ENCODE peak calls at places on chromosomes 2 and 18, in six cellular contexts. M is tibial artery; U is AG09319; X is DND-41; D is CD4-positive, alpha-beta T cell; W is AG04450. L is an unnamed sample.

GRCh38 chr2:219766658-219767057 is 139.2 kb downstream of the SLC4A3 start:
- DNase-seq in M (no peak), U (no peak), X (no peak), D (no peak), W (no peak), L (no peak)

GRCh38 chr2:174493549-174494331 is 6.9 kb upstream of the GPR155 start:
- DNase-seq in M (no peak), U (no peak), X (peak; percentile 27), D (no peak), W (no peak), L (no peak)

GRCh38 chr2:20649586-20650375 is 1.1 kb downstream of the HS1BP3 start:
- DNase-seq in M (no peak), U (no peak), X (no peak), D (no peak), W (no peak), L (no peak)

GRCh38 chr18:6878881-6879280 is 149.4 kb downstream of the ARHGAP28 start:
- DNase-seq in M (no peak), U (no peak), X (no peak), D (no peak), W (no peak), L (no peak)

GRCh38 chr2:146661494-146662096 is 1183.2 kb upstream of the ACVR2A start:
- DNase-seq in M (no peak), U (peak; percentile 22), X (no peak), D (no peak), W (peak; percentile 16), L (no peak)

GRCh38 chr2:180618570-180618969 is 361.8 kb upstream of the UBE2E3 start:
- DNase-seq in M (no peak), U (peak; percentile 73), X (no peak), D (no peak), W (no peak), L (no peak)

GRCh38 chr2:231707625-231708049 is 688 bp upstream of the PTMA start:
- DNase-seq in M (no peak), U (no peak), X (no peak), D (no peak), W (no peak), L (peak; percentile 66)

GRCh38 chr18:22674300-22674699 is 256.6 kb upstream of the CTAGE1 start:
- DNase-seq in M (no peak), U (peak; percentile 51), X (no peak), D (no peak), W (peak; percentile 63), L (no peak)

GRCh38 chr18:7458873-7459272 is 108.2 kb upstream of the PTPRM start:
- DNase-seq in M (no peak), U (no peak), X (no peak), D (no peak), W (no peak), L (no peak)

GRCh38 chr18:79884296-79884962 is 67.0 kb downstream of the SLC66A2 start:
- DNase-seq in M (no peak), U (no peak), X (no peak), D (no peak), W (no peak), L (no peak)

GRCh38 chr18:9750606-9751304 is 42.7 kb downstream of the RAB31 start:
- DNase-seq in M (no peak), U (no peak), X (no peak), D (no peak), W (no peak), L (no peak)

GRCh38 chr2:12416600-12416999 is 300.1 kb upstream of the TRIB2 start:
- DNase-seq in M (peak; percentile 35), U (peak; percentile 52), X (peak; percentile 45), D (peak; percentile 44), W (no peak), L (no peak)

GRCh38 chr2:100416939-100417744 is at the start of gene CHST10:
- DNase-seq in M (no peak), U (no peak), X (peak; percentile 84), D (peak; percentile 0), W (no peak), L (peak; percentile 86)

GRCh38 chr2:137190411-137191190 is 425.3 kb downstream of the THSD7B start:
- DNase-seq in M (no peak), U (no peak), X (no peak), D (no peak), W (no peak), L (no peak)

GRCh38 chr18:48321121-48321520 is 88.1 kb downstream of the ZBTB7C start:
- DNase-seq in M (no peak), U (no peak), X (no peak), D (no peak), W (no peak), L (no peak)

GRCh38 chr2:112486895-112487294 is 4.9 kb downstream of the TTL start:
- DNase-seq in M (no peak), U (no peak), X (no peak), D (no peak), W (no peak), L (no peak)

GRCh38 chr2:127408004-127408806 is 10.0 kb upstream of the PROC start:
- DNase-seq in M (peak; percentile 88), U (peak; percentile 72), X (peak; percentile 95), D (peak; percentile 89), W (peak; percentile 58), L (peak; percentile 88)
- TF ChIP-seq CTCF in M (no peak), U (no peak), X (no peak), D (no peak), W (no peak), L (no peak)

GRCh38 chr2:132416080-132416911 is at the start of gene GPR39:
- DNase-seq in M (peak; percentile 33), U (peak; percentile 86), X (no peak), D (no peak), W (peak; percentile 93), L (peak; percentile 81)

GRCh38 chr2:132420776-132421175 is 4.2 kb downstream of the GPR39 start:
- DNase-seq in M (no peak), U (no peak), X (no peak), D (no peak), W (no peak), L (no peak)

GRCh38 chr2:132415256-132416079 is 1.1 kb upstream of the GPR39 start:
- DNase-seq in M (no peak), U (no peak), X (no peak), D (no peak), W (no peak), L (no peak)

GRCh38 chr2:132417430-132418035 is 928 bp downstream of the GPR39 start:
- DNase-seq in M (no peak), U (no peak), X (no peak), D (no peak), W (no peak), L (no peak)

DNA sequence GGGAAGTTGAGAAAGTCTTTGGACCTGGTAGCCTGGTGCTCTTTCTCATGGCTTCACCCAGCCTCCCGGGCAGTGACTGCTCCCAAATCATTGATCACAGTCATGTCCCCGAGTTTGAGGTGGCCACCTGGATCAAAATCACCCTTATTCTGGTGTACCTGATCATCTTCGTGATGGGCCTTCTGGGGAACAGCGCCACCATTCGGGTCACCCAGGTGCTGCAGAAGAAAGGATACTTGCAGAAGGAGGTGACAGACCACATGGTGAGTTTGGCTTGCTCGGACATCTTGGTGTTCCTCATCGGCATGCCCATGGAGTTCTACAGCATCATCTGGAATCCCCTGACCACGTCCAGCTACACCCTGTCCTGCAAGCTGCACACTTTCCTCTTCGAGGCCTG is 391 bp downstream of the GPR39 start:
- DNase-seq in M (no peak), U (no peak), X (no peak), D (no peak), W (no peak), L (no peak)
- TF ChIP-seq CTCF in M (no peak), U (peak; percentile 8), X (no peak), D (no peak), W (peak; percentile 15), L (no peak)

DNA sequence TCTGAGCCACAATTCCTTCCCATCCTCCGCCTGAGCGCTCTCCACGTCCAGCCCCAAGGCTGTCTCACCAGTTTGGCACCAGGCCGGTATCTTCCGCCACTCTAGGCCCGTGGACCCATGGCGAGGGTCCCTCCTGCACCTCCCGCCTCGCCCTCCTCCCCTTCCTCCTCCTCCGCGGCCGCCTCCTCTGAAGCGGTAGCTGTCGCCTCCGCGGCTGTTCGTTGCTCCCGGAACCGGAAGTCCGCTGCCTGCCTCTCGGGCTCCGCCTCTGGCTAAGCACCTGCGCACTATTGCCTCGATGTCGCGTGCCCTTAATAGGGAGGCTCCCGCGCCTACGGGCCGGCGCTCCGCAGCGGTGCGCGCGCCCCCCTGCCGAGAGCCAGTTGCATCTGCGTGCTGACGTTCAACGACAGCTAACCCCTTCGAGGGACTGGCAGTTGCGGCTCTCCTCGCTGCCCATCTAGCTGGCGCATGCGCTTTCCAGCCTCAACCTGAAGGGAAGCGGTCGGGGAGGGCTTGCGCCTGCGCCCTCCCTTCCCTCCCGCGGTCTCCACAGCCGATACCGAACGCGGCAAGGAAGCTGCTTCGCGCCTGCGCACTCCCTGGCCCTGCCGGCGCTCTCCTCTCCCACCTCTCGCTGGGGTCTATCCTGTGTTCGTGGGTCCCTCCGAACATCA is at the start of gene MBD1:
- DNase-seq in M (peak; percentile 97), U (peak; percentile 97), X (peak; percentile 97), D (peak; percentile 93), W (peak; percentile 97), L (peak; percentile 95)
- TF ChIP-seq CTCF in M (peak; percentile 35), U (peak; percentile 6), X (peak; percentile 39), D (no peak), W (peak; percentile 34), L (no peak)

GRCh38 chr2:225019100-225019499 is 23.2 kb downstream of the DOCK10 start:
- DNase-seq in M (no peak), U (no peak), X (no peak), D (no peak), W (no peak), L (no peak)

GRCh38 chr2:225020157-225020864 is 22.0 kb downstream of the DOCK10 start:
- DNase-seq in M (no peak), U (no peak), X (no peak), D (no peak), W (no peak), L (no peak)

GRCh38 chr2:225013432-225014048 is 28.7 kb downstream of the DOCK10 start:
- DNase-seq in M (no peak), U (no peak), X (no peak), D (no peak), W (no peak), L (no peak)

GRCh38 chr2:225017098-225017685 is 25.1 kb downstream of the DOCK10 start:
- DNase-seq in M (no peak), U (no peak), X (no peak), D (no peak), W (no peak), L (no peak)

DNA sequence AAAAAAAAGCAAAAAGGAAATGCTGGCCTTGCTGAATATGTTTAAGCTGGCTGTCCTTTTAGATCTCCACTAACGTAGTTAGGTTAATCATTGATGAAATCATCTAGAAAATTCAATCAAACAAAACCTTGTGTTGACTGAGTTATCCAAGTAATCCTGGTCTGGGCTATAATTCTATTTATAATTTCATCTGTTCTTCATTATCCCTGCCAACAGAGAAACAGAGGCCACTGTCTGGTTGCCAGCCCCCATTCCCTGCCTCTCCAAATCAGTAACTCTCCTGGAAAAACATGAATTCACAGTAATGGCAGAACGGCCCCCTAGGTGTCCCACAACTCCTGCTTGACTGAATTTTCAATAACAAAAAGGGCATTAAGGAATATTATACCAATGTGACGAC is 24.6 kb downstream of the DOCK10 start:
- DNase-seq in M (no peak), U (no peak), X (no peak), D (no peak), W (no peak), L (no peak)
- TF ChIP-seq CTCF in M (no peak), U (peak; percentile 11), X (no peak), D (no peak), W (no peak), L (no peak)